ENCODE peak calls at places on chromosomes 6 and 20, in nine cellular contexts. Q, T, Z, V, L, O, E, P and K are unnamed samples.

GRCh38 chr20:48691523-48691922 is 136.3 kb downstream of the PREX1 start:
- DNase-seq in O (no peak), V (no peak), Z (no peak), P (no peak), T (no peak), Q (no peak), L (no peak), E (no peak), K (no peak)

GRCh38 chr20:59448828-59449444 is 148.5 kb downstream of the EDN3 start:
- DNase-seq in L (no peak), Q (no peak), E (no peak), Z (no peak), O (no peak), T (no peak), V (no peak), P (no peak), K (no peak)

GRCh38 chr6:169490830-169491229 is 211.0 kb downstream of the WDR27 start:
- DNase-seq in P (no peak), L (peak; percentile 74), T (no peak), O (no peak), Z (peak; percentile 38), V (no peak), E (no peak), Q (no peak), K (no peak)

GRCh38 chr6:75932067-75932466 is 140.4 kb downstream of the IMPG1 start:
- DNase-seq in O (peak; percentile 39), Z (no peak), P (no peak), L (peak; percentile 16), Q (peak; percentile 51), V (no peak), E (no peak), T (no peak), K (no peak)

GRCh38 chr6:100116409-100117194 is 122.6 kb upstream of the MCHR2 start:
- DNase-seq in V (no peak), E (peak; percentile 56), Q (peak; percentile 62), O (peak; percentile 75), L (peak; percentile 85), Z (peak; percentile 81), P (no peak), T (no peak), K (no peak)

GRCh38 chr6:10633216-10633615 is 61.2 kb downstream of the C6orf52 start:
- DNase-seq in L (peak; percentile 91), O (no peak), T (no peak), V (peak; percentile 8), E (peak; percentile 18), Z (peak; percentile 31), Q (no peak), P (no peak), K (no peak)

GRCh38 chr6:163393923-163394322 is 20.6 kb upstream of the QKI start:
- DNase-seq in T (no peak), P (no peak), Q (no peak), V (no peak), O (no peak), Z (no peak), E (no peak), L (no peak), K (no peak)

GRCh38 chr6:166206510-166207389 is 39.1 kb upstream of the TBXT start:
- DNase-seq in Z (no peak), P (no peak), E (no peak), L (peak; percentile 11), T (no peak), O (no peak), V (no peak), Q (no peak), K (no peak)